ENCODE peak calls at places on chromosomes 13 and 19, in five cellular contexts. One of them, this sample, is unnamed.

GRCh38 chr19:5751709-5752108 is 31.3 kb downstream of the CATSPERD start:
- DNase-seq in mesothelial cell of epicardium: no peak
- DNase-seq in cardiac muscle cell: no peak
- DNase-seq in progenitor cell of endocrine pancreas: no peak
- DNase-seq in OCI-LY7: no peak
- DNase-seq in this sample: no peak

GRCh38 chr13:99757756-99758464 is 213.7 kb downstream of the ZIC5 start:
- DNase-seq in cardiac muscle cell: no peak
- DNase-seq in progenitor cell of endocrine pancreas: no peak
- DNase-seq in OCI-LY7: no peak
- DNase-seq in mesothelial cell of epicardium: no peak
- DNase-seq in this sample: no peak

GRCh38 chr13:33543631-33544030 is 258.1 kb upstream of the STARD13 start:
- DNase-seq in mesothelial cell of epicardium: no peak
- DNase-seq in progenitor cell of endocrine pancreas: no peak
- DNase-seq in cardiac muscle cell: no peak
- DNase-seq in OCI-LY7: peak; percentile 39
- DNase-seq in this sample: no peak

GRCh38 chr13:79779761-79780160 is 298.8 kb downstream of the NDFIP2 start:
- DNase-seq in progenitor cell of endocrine pancreas: no peak
- DNase-seq in cardiac muscle cell: no peak
- DNase-seq in mesothelial cell of epicardium: no peak
- DNase-seq in OCI-LY7: no peak
- DNase-seq in this sample: no peak

GRCh38 chr19:41862445-41862986 is 2.5 kb downstream of the RPS19 start:
- DNase-seq in mesothelial cell of epicardium: no peak
- DNase-seq in progenitor cell of endocrine pancreas: no peak
- DNase-seq in cardiac muscle cell: no peak
- DNase-seq in OCI-LY7: no peak
- DNase-seq in this sample: no peak

GRCh38 chr13:33454844-33455256 is 169.3 kb upstream of the STARD13 start:
- DNase-seq in OCI-LY7: no peak
- DNase-seq in cardiac muscle cell: no peak
- DNase-seq in progenitor cell of endocrine pancreas: no peak
- DNase-seq in mesothelial cell of epicardium: no peak
- DNase-seq in this sample: no peak

GRCh38 chr19:16509141-16510061 is 13.2 kb downstream of the C19orf44 start:
- DNase-seq in OCI-LY7: no peak
- DNase-seq in cardiac muscle cell: no peak
- DNase-seq in progenitor cell of endocrine pancreas: no peak
- DNase-seq in mesothelial cell of epicardium: no peak
- DNase-seq in this sample: peak; percentile 36

GRCh38 chr13:46554971-46555370 is 2.0 kb downstream of the LRCH1 start:
- DNase-seq in cardiac muscle cell: no peak
- DNase-seq in OCI-LY7: no peak
- DNase-seq in progenitor cell of endocrine pancreas: no peak
- DNase-seq in mesothelial cell of epicardium: no peak
- DNase-seq in this sample: no peak

GRCh38 chr19:47036233-47036651 is 12.2 kb downstream of the TMEM160 start:
- DNase-seq in cardiac muscle cell: no peak
- DNase-seq in progenitor cell of endocrine pancreas: no peak
- DNase-seq in mesothelial cell of epicardium: no peak
- DNase-seq in OCI-LY7: no peak
- DNase-seq in this sample: no peak

GRCh38 chr13:99067160-99067985 is 89.5 kb upstream of the DOCK9 start:
- DNase-seq in mesothelial cell of epicardium: no peak
- DNase-seq in progenitor cell of endocrine pancreas: no peak
- DNase-seq in OCI-LY7: no peak
- DNase-seq in cardiac muscle cell: no peak
- DNase-seq in this sample: no peak

GRCh38 chr13:46961719-46962118 is 64.9 kb upstream of the HTR2A start:
- DNase-seq in cardiac muscle cell: no peak
- DNase-seq in mesothelial cell of epicardium: no peak
- DNase-seq in progenitor cell of endocrine pancreas: no peak
- DNase-seq in OCI-LY7: no peak
- DNase-seq in this sample: no peak

DNA sequence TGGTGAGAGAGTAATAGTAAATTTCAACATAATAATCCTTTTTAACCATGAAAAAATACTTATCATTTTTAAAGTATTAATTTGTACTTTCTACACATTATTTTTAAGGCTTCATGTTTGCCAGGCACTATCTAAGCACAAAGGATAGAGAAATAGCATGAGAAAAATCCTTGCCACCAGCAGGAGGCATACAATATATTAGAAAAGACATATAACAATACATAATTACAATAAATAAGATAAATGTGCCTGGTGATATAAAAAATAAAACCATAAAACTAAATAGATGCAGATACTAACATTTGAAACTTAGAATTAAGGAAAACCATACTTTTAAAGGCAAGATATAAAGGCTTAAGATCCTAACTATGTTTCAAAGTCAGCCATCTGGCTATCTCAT is 1256.4 kb downstream of the DIAPH3 start:
- DNase-seq in mesothelial cell of epicardium: no peak
- DNase-seq in OCI-LY7: no peak
- DNase-seq in cardiac muscle cell: no peak
- DNase-seq in progenitor cell of endocrine pancreas: no peak
- DNase-seq in this sample: no peak
- TF ChIP-seq CTCF in mesothelial cell of epicardium: peak; percentile 21
- TF ChIP-seq CTCF in OCI-LY7: peak; percentile 68
- TF ChIP-seq CTCF in cardiac muscle cell: peak; percentile 20
- TF ChIP-seq CTCF in progenitor cell of endocrine pancreas: peak; percentile 17
- TF ChIP-seq CTCF in this sample: no peak

GRCh38 chr19:33022472-33023116 is 42.1 kb downstream of the RHPN2 start:
- DNase-seq in mesothelial cell of epicardium: no peak
- DNase-seq in cardiac muscle cell: peak; percentile 24
- DNase-seq in progenitor cell of endocrine pancreas: peak; percentile 22
- DNase-seq in OCI-LY7: no peak
- DNase-seq in this sample: no peak
- TF ChIP-seq CTCF in mesothelial cell of epicardium: no peak
- TF ChIP-seq CTCF in cardiac muscle cell: no peak
- TF ChIP-seq CTCF in progenitor cell of endocrine pancreas: peak; percentile 55
- TF ChIP-seq CTCF in OCI-LY7: peak; percentile 40
- TF ChIP-seq CTCF in this sample: no peak

GRCh38 chr13:110230661-110231347 is 76.2 kb downstream of the COL4A1 start:
- DNase-seq in OCI-LY7: no peak
- DNase-seq in progenitor cell of endocrine pancreas: no peak
- DNase-seq in cardiac muscle cell: no peak
- DNase-seq in mesothelial cell of epicardium: no peak
- DNase-seq in this sample: no peak

GRCh38 chr13:110233181-110233641 is 73.7 kb downstream of the COL4A1 start:
- DNase-seq in cardiac muscle cell: no peak
- DNase-seq in OCI-LY7: no peak
- DNase-seq in progenitor cell of endocrine pancreas: no peak
- DNase-seq in mesothelial cell of epicardium: no peak
- DNase-seq in this sample: no peak

GRCh38 chr13:110231348-110232047 is 75.5 kb downstream of the COL4A1 start:
- DNase-seq in mesothelial cell of epicardium: no peak
- DNase-seq in cardiac muscle cell: no peak
- DNase-seq in progenitor cell of endocrine pancreas: no peak
- DNase-seq in OCI-LY7: no peak
- DNase-seq in this sample: no peak

GRCh38 chr13:110232756-110233155 is 74.2 kb downstream of the COL4A1 start:
- DNase-seq in progenitor cell of endocrine pancreas: no peak
- DNase-seq in OCI-LY7: no peak
- DNase-seq in mesothelial cell of epicardium: no peak
- DNase-seq in cardiac muscle cell: no peak
- DNase-seq in this sample: no peak

DNA sequence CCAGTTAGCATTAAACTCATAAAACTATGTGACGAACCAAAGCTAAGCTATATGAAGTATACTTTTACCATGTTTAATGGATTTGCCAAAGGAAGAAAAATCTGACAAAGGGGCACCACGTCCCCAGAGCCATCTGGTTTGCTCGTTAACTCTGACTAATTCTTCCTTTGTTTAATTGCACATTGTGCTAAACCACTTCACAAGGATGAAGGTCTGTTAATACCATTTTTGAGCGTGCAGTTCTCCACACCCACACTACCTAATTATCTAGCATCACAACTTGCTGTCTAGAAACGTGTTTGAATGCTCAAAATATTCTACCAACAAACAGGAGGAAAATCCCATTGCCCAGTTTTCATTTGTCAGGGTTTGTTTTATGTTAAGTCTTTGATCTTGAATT is 74.8 kb downstream of the COL4A1 start:
- DNase-seq in progenitor cell of endocrine pancreas: no peak
- DNase-seq in OCI-LY7: no peak
- DNase-seq in cardiac muscle cell: no peak
- DNase-seq in mesothelial cell of epicardium: no peak
- DNase-seq in this sample: no peak
- TF ChIP-seq CTCF in progenitor cell of endocrine pancreas: no peak
- TF ChIP-seq CTCF in OCI-LY7: no peak
- TF ChIP-seq CTCF in cardiac muscle cell: no peak
- TF ChIP-seq CTCF in mesothelial cell of epicardium: no peak
- TF ChIP-seq CTCF in this sample: no peak

GRCh38 chr13:25232937-25233515 is 54.3 kb downstream of the MTMR6 start:
- DNase-seq in OCI-LY7: peak; percentile 60
- DNase-seq in progenitor cell of endocrine pancreas: no peak
- DNase-seq in mesothelial cell of epicardium: no peak
- DNase-seq in cardiac muscle cell: peak; percentile 51
- DNase-seq in this sample: no peak

GRCh38 chr13:25241007-25241406 is 46.3 kb downstream of the MTMR6 start:
- DNase-seq in cardiac muscle cell: no peak
- DNase-seq in mesothelial cell of epicardium: no peak
- DNase-seq in OCI-LY7: no peak
- DNase-seq in progenitor cell of endocrine pancreas: no peak
- DNase-seq in this sample: no peak

GRCh38 chr13:25233861-25234260 is 53.4 kb downstream of the MTMR6 start:
- DNase-seq in mesothelial cell of epicardium: no peak
- DNase-seq in OCI-LY7: no peak
- DNase-seq in cardiac muscle cell: no peak
- DNase-seq in progenitor cell of endocrine pancreas: no peak
- DNase-seq in this sample: no peak

GRCh38 chr13:25231537-25231936 is 55.8 kb downstream of the MTMR6 start:
- DNase-seq in progenitor cell of endocrine pancreas: no peak
- DNase-seq in OCI-LY7: no peak
- DNase-seq in cardiac muscle cell: no peak
- DNase-seq in mesothelial cell of epicardium: no peak
- DNase-seq in this sample: no peak

DNA sequence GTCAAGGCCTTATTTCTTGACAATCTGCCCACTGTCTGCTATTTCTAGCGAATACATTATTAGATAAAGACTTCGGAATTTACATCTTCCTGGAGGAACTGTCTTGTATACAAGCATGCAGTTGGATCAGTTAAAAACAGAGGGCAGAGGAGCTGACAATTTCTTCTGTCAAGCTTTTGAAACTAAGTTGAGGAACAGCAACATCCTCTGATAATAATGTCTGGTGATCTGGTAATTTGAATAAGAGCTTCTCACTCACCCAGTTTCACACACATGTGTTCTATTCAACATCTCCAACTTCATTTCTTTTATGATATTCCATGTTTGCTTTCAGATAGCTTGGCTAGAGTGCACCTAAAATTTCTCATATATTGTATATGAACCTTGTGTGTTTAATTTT is 50.2 kb downstream of the MTMR6 start:
- DNase-seq in mesothelial cell of epicardium: no peak
- DNase-seq in OCI-LY7: peak; percentile 10
- DNase-seq in progenitor cell of endocrine pancreas: no peak
- DNase-seq in cardiac muscle cell: no peak
- DNase-seq in this sample: no peak
- TF ChIP-seq CTCF in mesothelial cell of epicardium: no peak
- TF ChIP-seq CTCF in OCI-LY7: no peak
- TF ChIP-seq CTCF in progenitor cell of endocrine pancreas: no peak
- TF ChIP-seq CTCF in cardiac muscle cell: no peak
- TF ChIP-seq CTCF in this sample: no peak